ENCODE peak calls at places on chromosomes 4 and X, in four cellular contexts. D is fibroblast of lung, G is HCT116, V is Karpas-422. U is an unnamed sample.

GRCh38 chr4:37892641-37893040 is 1.8 kb downstream of the TBC1D1 start:
- DNase-seq in V (peak), D (no peak), G (no peak), U (no peak)

GRCh38 chr4:100248476-100248875 is 58.2 kb upstream of the DDIT4L start:
- DNase-seq in V (no peak), D (no peak), G (no peak), U (no peak)

GRCh38 chr4:120692964-120693363 is 229.6 kb downstream of the PRDM5 start:
- DNase-seq in D (peak), V (no peak), G (peak), U (peak)

GRCh38 chrX:57669961-57670360 is 10.1 kb downstream of the NLRP2B start:
- DNase-seq in D (no peak), V (no peak), G (no peak), U (no peak)

GRCh38 chr4:106142616-106143015 is 173.4 kb downstream of the TBCK start:
- DNase-seq in D (no peak), V (no peak), G (no peak), U (no peak)

GRCh38 chrX:53237056-53237455 is 12.0 kb upstream of the KDM5C start:
- DNase-seq in G (no peak), V (no peak), D (no peak), U (no peak)

GRCh38 chrX:15873566-15873965 is 19.0 kb upstream of the AP1S2 start:
- DNase-seq in D (peak), V (no peak), G (no peak), U (no peak)

GRCh38 chr4:52234539-52235174 is 183.6 kb downstream of the SPATA18 start:
- DNase-seq in V (peak), D (peak), G (peak), U (peak)

GRCh38 chrX:74902806-74903205 is 22.4 kb downstream of the NEXMIF start:
- DNase-seq in V (no peak), D (no peak), G (no peak), U (no peak)

GRCh38 chr4:167897116-167897515 is 195.2 kb upstream of the ANXA10 start:
- DNase-seq in V (no peak), G (peak), D (peak), U (no peak)

GRCh38 chr4:157291071-157291470 is 70.5 kb downstream of the GRIA2 start:
- DNase-seq in G (no peak), D (no peak), V (no peak), U (peak)

GRCh38 chr4:27861381-27861787 is 1000.7 kb downstream of the STIM2 start:
- DNase-seq in D (peak), G (peak), V (no peak), U (peak)

GRCh38 chr4:123631699-123632098 is 235.1 kb downstream of the SPRY1 start:
- DNase-seq in D (no peak), G (no peak), V (no peak), U (peak)

GRCh38 chrX:17967888-17968287 is 106.8 kb upstream of the RAI2 start:
- DNase-seq in D (no peak), V (no peak), G (no peak), U (no peak)

GRCh38 chr4:73891739-73892405 is 22.7 kb downstream of the CXCL1 start:
- DNase-seq in V (no peak), D (peak), G (no peak), U (no peak)

GRCh38 chr4:172480471-172480870 is 667.3 kb downstream of the GALNTL6 start:
- DNase-seq in V (no peak), D (no peak), G (no peak), U (no peak)

GRCh38 chr4:106079616-106080015 is 184.3 kb downstream of the NPNT start:
- DNase-seq in G (no peak), V (no peak), D (no peak), U (no peak)

GRCh38 chrX:16348286-16348685 is 181.0 kb downstream of the MAGEB17 start:
- DNase-seq in D (no peak), G (no peak), V (no peak), U (no peak)

GRCh38 chr4:4492161-4492847 is 49.5 kb downstream of the STX18 start:
- DNase-seq in D (peak), V (no peak), G (no peak), U (no peak)

DNA sequence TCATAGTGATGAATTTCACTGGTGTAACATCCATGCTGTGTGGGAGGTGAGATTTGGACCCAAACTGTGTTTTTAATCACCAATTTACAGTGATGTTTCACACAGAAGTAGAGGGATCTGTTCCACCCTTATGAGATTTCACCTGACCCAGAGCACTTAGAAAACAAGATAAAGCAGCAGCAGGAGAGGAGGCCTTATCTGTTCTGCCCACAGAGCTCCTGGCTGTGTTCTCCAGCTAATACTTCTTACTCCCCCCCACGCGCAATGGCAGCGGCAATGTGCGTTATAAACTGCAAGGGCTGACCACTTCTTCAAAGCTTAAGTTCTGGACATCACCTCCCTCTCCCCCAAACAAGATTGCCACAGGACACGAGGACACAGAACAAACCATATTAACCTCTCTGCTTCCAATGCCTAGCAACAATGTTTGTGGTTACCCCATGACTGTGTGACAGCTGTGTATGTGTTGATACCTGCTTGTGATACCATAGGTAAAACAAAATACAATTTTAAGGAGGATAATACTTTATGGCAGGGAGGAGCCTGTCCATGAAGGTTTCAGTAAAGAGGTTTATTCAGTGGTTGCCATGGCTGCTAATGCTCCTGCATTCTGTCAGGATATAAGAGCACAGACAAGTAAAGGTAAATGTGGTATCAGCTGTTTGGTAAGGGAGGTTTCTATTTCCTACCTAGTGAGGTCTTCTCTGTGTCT is 210.1 kb downstream of the SOWAHB start:
- DNase-seq in V (no peak), G (no peak), D (no peak), U (peak)
- H3K9ac ChIP-seq in V (no peak), G (no peak), D (no peak), U (no peak)

GRCh38 chrX:103274284-103274683 is 2.3 kb downstream of the TCEAL5 start:
- DNase-seq in D (no peak), G (no peak), V (no peak), U (no peak)

GRCh38 chrX:103276581-103277002 is at the start of gene TCEAL5:
- DNase-seq in V (no peak), D (no peak), G (no peak), U (no peak)

DNA sequence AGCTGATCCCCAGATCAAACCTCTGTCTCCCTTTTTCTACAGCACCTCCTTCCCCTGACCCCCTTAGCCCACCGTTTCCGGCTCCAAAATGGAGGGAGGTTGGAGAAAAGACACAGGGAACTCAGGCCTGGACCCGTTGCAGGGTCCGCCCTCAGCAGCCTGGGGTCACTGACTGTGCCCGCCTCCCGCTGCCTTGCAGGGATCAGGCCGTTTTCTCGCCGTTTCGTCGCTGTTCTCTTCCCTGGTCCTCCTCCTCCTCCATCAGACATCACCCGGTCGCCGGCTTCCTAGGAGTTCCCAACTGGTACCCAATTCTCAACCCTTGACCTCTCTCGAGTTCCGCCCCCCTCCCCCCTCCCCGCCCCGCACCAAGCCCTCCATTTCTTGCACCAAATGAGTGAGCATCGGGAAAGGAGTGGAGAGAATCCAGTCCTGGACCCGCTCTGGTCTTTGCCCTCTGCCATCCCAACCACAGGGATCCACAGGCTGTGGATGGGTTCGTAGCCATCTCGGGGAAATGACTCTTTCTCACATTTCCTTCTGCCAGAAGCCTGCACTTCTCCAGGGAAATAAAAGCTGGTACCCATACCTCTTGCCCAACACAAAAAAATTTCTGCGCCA is 493 bp downstream of the TCEAL5 start:
- DNase-seq in D (no peak), G (no peak), V (no peak), U (no peak)
- H3K9ac ChIP-seq in D (no peak), G (no peak), V (no peak), U (no peak)

DNA sequence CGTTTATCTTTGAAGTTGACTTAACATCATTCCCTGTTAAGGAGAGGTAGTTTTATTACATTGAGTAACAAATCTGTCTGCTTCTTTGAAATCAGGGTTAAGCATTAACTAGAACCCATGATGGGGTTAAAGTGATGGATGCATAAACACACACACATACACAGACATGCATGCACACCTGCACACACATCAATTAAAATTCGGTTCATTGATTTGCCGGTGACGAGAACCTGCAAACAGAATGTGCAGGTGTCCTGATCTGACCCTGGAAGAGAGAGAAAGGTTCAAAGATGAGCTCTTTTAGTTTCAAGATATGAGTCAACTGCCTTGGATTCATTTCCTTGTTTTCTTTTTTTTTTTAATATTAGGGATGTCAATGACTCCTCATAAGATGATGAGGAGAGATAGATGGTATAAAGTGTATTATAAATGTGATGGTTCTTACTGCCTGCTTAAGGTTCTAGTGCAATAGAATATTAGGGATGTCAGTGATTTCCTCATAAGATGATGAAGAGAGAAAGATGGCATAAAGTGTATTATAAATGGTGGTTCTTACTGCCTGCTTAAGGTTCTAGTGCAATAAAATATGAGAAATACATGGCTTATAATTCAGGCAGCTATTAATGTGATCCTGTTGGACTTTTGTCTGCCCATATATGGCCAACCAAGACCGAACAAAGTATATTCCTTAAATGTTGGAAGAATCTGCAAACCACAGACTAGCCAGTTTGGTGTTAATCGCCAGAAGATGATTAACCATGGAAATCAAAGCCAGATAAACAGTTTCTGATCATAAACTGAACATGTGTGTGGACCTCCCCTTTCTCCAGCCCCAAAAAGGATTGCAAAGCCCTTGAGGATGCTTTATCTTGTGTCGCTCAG is 14.1 kb upstream of the CD99 start:
- DNase-seq in D (peak), G (no peak), V (no peak), U (peak)
- H3K9ac ChIP-seq in D (no peak), G (no peak), V (no peak), U (no peak)

GRCh38 chr4:138312536-138312911 is 70.4 kb upstream of the SLC7A11 start:
- DNase-seq in G (no peak), V (no peak), D (no peak), U (no peak)
- H3K9ac ChIP-seq in G (no peak), V (no peak), D (no peak), U (no peak)

GRCh38 chr4:1788254-1788973 is 4.7 kb upstream of the FGFR3 start:
- DNase-seq in D (no peak), V (no peak), G (no peak), U (no peak)

GRCh38 chr4:1790005-1790404 is 3.1 kb upstream of the FGFR3 start:
- DNase-seq in G (no peak), V (no peak), D (no peak), U (no peak)

GRCh38 chr4:1792158-1792831 is 798 bp upstream of the FGFR3 start:
- DNase-seq in D (no peak), G (no peak), V (no peak), U (no peak)

GRCh38 chr4:1787411-1788077 is 5.5 kb upstream of the FGFR3 start:
- DNase-seq in D (no peak), V (no peak), G (no peak), U (no peak)

GRCh38 chr4:1789552-1789951 is 3.5 kb upstream of the FGFR3 start:
- DNase-seq in D (no peak), V (no peak), G (no peak), U (no peak)
- H3K9ac ChIP-seq in D (no peak), V (no peak), G (no peak), U (no peak)

DNA sequence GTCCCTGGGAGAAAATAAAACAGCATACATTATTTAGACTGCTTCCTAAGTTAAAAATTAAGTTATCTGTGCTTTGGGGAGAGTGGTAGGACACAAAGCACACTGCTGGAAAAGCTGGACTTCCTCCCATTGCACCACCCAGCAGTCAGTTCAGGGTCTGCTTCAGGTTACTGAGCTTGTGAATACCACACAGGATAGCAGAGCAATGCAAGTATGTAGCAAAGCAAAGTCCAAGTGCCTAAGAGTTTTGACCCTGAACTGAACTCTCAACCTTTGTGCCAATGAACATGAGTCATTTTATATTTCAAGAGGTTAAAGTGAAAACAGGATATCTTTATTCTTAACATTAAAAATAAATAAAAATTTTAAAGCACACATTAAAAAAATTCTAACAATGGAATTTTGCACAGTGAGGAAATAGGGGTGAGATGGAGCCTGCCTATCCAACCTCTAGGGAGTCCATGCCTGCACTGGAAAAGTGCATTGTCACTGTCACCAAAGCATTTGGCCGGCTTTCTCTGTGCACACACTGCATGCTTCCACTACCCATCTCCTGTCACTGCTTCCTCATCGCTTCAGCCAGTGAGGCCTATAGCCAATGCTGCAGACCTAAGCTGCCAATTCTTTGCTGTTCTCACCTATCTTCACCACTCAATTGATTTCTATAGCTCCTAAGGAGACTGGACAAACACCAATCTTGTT is 50.9 kb downstream of the ABCG2 start:
- DNase-seq in D (peak), G (no peak), V (no peak), U (peak)
- H3K9ac ChIP-seq in D (no peak), G (no peak), V (no peak), U (no peak)